ENCODE peak calls at places on chromosome 2, in seven cellular contexts. One of them, this sample, is unnamed.

GRCh38 chr2:134845719-134846118 is 7.3 kb downstream of the ACMSD start:
- DNase-seq in adipocyte: peak
- DNase-seq in tibial artery: no peak
- DNase-seq in mesothelial cell of epicardium: no peak
- DNase-seq in thoracic aorta: no peak
- DNase-seq in GM12878: no peak
- DNase-seq in astrocyte of the spinal cord: peak
- DNase-seq in this sample: no peak

GRCh38 chr2:72950558-72951255 is 33.4 kb downstream of the EMX1 start:
- DNase-seq in adipocyte: no peak
- DNase-seq in tibial artery: no peak
- DNase-seq in mesothelial cell of epicardium: no peak
- DNase-seq in thoracic aorta: no peak
- DNase-seq in GM12878: no peak
- DNase-seq in astrocyte of the spinal cord: no peak
- DNase-seq in this sample: no peak

GRCh38 chr2:137437386-137437785 is 526.9 kb upstream of the HNMT start:
- DNase-seq in adipocyte: no peak
- DNase-seq in tibial artery: no peak
- DNase-seq in mesothelial cell of epicardium: no peak
- DNase-seq in thoracic aorta: no peak
- DNase-seq in GM12878: no peak
- DNase-seq in astrocyte of the spinal cord: no peak
- DNase-seq in this sample: no peak

GRCh38 chr2:100071350-100072043 is 70.9 kb downstream of the AFF3 start:
- DNase-seq in adipocyte: no peak
- DNase-seq in tibial artery: no peak
- DNase-seq in mesothelial cell of epicardium: no peak
- DNase-seq in thoracic aorta: no peak
- DNase-seq in GM12878: no peak
- DNase-seq in astrocyte of the spinal cord: no peak
- DNase-seq in this sample: no peak

GRCh38 chr2:43778233-43778632 is 4.4 kb downstream of the DYNC2LI1 start:
- DNase-seq in adipocyte: no peak
- DNase-seq in tibial artery: no peak
- DNase-seq in mesothelial cell of epicardium: no peak
- DNase-seq in thoracic aorta: no peak
- DNase-seq in GM12878: no peak
- DNase-seq in astrocyte of the spinal cord: no peak
- DNase-seq in this sample: no peak

GRCh38 chr2:233981574-233982420 is 64.6 kb downstream of the TRPM8 start:
- DNase-seq in adipocyte: no peak
- DNase-seq in tibial artery: no peak
- DNase-seq in mesothelial cell of epicardium: no peak
- DNase-seq in thoracic aorta: no peak
- DNase-seq in GM12878: no peak
- DNase-seq in astrocyte of the spinal cord: no peak
- DNase-seq in this sample: no peak

GRCh38 chr2:204669386-204669785 is 124.1 kb downstream of the PARD3B start:
- DNase-seq in adipocyte: no peak
- DNase-seq in tibial artery: no peak
- DNase-seq in mesothelial cell of epicardium: no peak
- DNase-seq in thoracic aorta: no peak
- DNase-seq in GM12878: no peak
- DNase-seq in astrocyte of the spinal cord: no peak
- DNase-seq in this sample: no peak

GRCh38 chr2:180125245-180125962 is 118.3 kb upstream of the CWC22 start:
- DNase-seq in adipocyte: peak
- DNase-seq in tibial artery: peak
- DNase-seq in mesothelial cell of epicardium: peak
- DNase-seq in thoracic aorta: no peak
- DNase-seq in GM12878: peak
- DNase-seq in astrocyte of the spinal cord: peak
- DNase-seq in this sample: peak